ENCODE peak calls at places on chromosomes 2 and 18, in four cellular contexts. O is K562, B is GM12878, V is HepG2. I is an unnamed sample.

GRCh38 chr2:188984126-188984525 is 10.0 kb downstream of the COL3A1 start:
- DNase-seq in O (no peak), V (no peak), B (no peak), I (no peak)

GRCh38 chr2:17303054-17303453 is 215.2 kb downstream of the RAD51AP2 start:
- DNase-seq in O (no peak), B (no peak), V (no peak), I (no peak)

GRCh38 chr2:231191896-231192872 is 6.2 kb upstream of the ARMC9 start:
- DNase-seq in V (peak; percentile 70), O (peak; percentile 31), B (no peak), I (peak; percentile 80)

GRCh38 chr2:46134531-46135229 is 162.5 kb upstream of the EPAS1 start:
- DNase-seq in V (no peak), O (peak; percentile 15), B (no peak), I (no peak)

GRCh38 chr2:238167761-238168160 is 9.0 kb downstream of the ERFE start:
- DNase-seq in O (peak; percentile 32), B (no peak), V (no peak), I (no peak)

GRCh38 chr2:112665113-112665780 is 19.5 kb downstream of the SLC20A1 start:
- DNase-seq in O (no peak), B (no peak), V (no peak), I (no peak)

GRCh38 chr2:120419073-120419472 is 73.1 kb downstream of the INHBB start:
- DNase-seq in B (no peak), O (no peak), V (no peak), I (no peak)

GRCh38 chr2:145569108-145569507 is 1049.2 kb upstream of the ZEB2 start:
- DNase-seq in V (no peak), O (no peak), B (no peak), I (no peak)

GRCh38 chr18:77705301-77705700 is 455.7 kb downstream of the GALR1 start:
- DNase-seq in V (no peak), B (no peak), O (no peak), I (no peak)

GRCh38 chr2:230231251-230231650 is 5.7 kb downstream of the SP140 start:
- DNase-seq in V (no peak), O (no peak), B (no peak), I (no peak)

GRCh38 chr2:150610670-150611279 is 123.3 kb upstream of the RND3 start:
- DNase-seq in V (peak; percentile 19), B (no peak), O (peak; percentile 46), I (peak; percentile 51)

GRCh38 chr2:64440831-64441230 is 13.1 kb upstream of the LGALSL start:
- DNase-seq in O (no peak), V (no peak), B (no peak), I (no peak)

GRCh38 chr18:73646196-73646595 is 501.4 kb downstream of the FBXO15 start:
- DNase-seq in V (no peak), O (no peak), B (no peak), I (no peak)

GRCh38 chr2:172072279-172072678 is 13.0 kb upstream of the DLX1 start:
- DNase-seq in O (no peak), B (no peak), V (no peak), I (no peak)

GRCh38 chr2:43184339-43184895 is 42.0 kb downstream of the ZFP36L2 start:
- DNase-seq in O (peak; percentile 74), B (no peak), V (peak; percentile 94), I (no peak)

GRCh38 chr2:27485496-27485895 is 4.0 kb downstream of the IFT172 start:
- DNase-seq in V (no peak), O (no peak), B (no peak), I (no peak)

GRCh38 chr2:236088368-236089057 is 79.7 kb downstream of the GBX2 start:
- DNase-seq in B (no peak), V (peak; percentile 31), O (no peak), I (no peak)

GRCh38 chr18:51009071-51009470 is 20.9 kb upstream of the SMAD4 start:
- DNase-seq in O (no peak), B (no peak), V (no peak), I (no peak)

GRCh38 chr18:47881752-47882455 is 48.6 kb downstream of the SMAD2 start:
- DNase-seq in V (peak; percentile 66), O (no peak), B (no peak), I (no peak)

DNA sequence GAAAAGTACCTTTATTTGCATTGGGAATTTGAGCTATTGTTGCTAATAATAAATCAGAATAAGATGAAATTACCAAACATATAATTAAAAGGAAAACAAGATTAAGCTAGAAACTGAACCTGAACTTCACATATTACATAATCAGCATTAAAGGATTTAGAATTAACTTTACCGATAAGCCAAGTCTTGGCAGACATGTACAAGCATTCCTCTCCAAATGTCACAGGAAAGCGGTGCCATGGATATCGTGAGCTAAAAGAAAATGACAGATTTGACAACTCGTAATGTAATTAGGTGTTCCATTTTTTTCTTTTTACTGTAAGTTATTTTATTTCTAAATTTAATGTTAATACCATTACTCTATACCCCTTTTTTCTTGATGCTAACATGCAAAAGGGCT is 55.1 kb upstream of the CD302 start:
- DNase-seq in O (no peak), V (no peak), B (no peak), I (no peak)
- TF ChIP-seq FOXK2 in O (no peak), V (no peak), B (no peak), I (no peak)

GRCh38 chr2:217371681-217372297 is 511.9 kb upstream of the TNP1 start:
- DNase-seq in B (no peak), V (peak; percentile 22), O (no peak), I (no peak)

GRCh38 chr2:217372794-217373193 is 512.9 kb upstream of the TNP1 start:
- DNase-seq in B (no peak), V (no peak), O (no peak), I (no peak)

GRCh38 chr2:217367464-217367863 is 507.6 kb upstream of the TNP1 start:
- DNase-seq in B (no peak), O (no peak), V (no peak), I (no peak)

GRCh38 chr2:217366996-217367395 is 507.1 kb upstream of the TNP1 start:
- DNase-seq in B (no peak), V (no peak), O (no peak), I (no peak)

DNA sequence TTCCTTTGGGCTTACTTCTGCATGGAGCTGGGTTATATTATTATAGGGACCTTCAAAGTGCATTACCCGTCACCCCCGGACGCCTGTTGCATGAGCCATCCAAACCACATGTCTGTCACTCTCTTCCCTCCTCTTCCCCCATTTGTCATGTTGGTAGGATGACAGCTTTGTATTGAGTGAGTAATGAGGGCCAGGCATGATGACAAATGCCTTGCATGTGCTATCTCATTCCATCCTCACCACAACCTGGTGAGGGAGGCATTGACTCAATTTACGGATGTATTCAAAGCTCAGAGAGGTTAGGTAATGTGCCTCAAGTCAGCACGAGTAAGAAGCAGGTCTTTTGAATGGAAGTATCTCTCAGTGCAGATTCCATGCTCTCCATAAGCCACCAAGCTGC is 510.5 kb upstream of the TNP1 start:
- DNase-seq in O (no peak), V (peak; percentile 21), B (no peak), I (no peak)
- TF ChIP-seq FOXK2 in O (no peak), V (no peak), B (no peak), I (no peak)

DNA sequence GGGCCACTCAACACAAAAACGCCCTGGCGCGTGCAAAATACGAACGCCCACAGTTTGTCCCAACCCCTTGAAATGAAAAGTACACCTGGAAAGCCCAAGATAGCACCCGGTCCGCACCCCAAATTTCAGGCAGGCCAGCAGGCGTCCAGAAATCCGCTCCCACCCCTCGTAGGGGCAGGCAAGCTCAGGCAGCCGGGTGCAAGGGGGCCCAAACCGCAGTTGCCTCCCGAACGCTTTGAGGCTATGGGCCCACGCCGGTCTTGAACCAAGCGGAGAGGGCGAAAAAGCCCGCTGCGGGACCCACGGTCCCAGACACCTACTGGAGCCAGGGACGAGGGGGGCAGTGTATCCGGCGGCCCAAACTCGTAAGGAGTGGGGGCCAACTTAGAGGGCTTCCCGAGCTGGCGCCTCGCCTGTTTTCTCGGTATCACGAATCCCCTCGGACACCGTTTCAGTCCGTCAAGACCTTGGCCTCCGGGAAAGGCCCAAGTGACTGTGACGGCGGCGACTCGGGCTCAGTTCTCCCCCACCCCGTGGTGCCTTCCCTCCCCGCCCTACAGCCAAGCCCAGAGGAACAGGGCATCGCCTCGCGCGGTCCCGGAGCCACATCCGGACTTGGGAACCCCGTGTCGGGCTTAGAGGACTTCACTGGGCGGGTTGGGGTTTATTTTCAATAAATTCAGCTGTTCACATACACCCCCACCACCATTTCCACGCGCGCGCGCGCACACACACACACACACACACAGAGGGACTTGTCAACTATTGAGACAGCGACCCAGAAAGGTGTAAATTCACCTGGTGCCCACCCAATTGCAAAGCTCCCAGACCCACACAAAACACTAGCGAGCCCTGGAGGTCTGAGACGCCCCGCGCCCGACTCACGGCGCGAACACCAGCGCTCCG is 6.2 kb upstream of the SATB2 start:
- DNase-seq in V (no peak), O (no peak), B (no peak), I (no peak)
- TF ChIP-seq FOXK2 in V (no peak), O (no peak), B (no peak), I (no peak)

GRCh38 chr2:37692731-37693130 is 21.3 kb upstream of the CDC42EP3 start:
- DNase-seq in V (no peak), B (no peak), O (no peak), I (no peak)
- TF ChIP-seq FOXK2 in V (no peak), B (no peak), O (no peak), I (no peak)

DNA sequence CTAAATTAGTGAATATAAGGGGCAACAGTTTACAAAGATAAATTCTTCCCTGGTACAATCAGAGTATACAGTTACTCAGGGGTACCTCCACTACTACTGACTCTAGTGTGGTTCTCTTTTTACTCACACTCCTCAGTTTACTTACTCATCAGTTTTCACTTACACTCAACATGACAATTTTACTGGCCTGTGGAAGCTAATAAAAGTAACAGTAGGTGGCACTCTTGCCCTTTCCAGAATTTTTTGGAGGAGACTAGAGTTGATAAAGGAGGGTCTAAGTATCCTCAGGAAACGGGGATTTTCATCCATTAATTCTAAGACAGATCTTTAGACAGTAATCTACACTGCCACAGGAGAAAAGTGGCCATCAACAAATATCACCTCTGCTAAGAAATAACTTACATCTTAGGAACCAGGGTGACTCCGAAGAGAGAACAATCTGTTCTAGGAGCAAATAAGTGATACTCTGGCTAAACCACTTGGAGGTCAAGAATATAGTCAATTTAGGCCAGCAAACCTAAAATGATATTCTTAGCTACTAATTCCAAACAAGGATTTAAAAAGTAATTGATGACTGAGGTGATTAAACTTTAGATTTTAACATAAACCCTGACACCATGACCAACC is 61.3 kb downstream of the ATL2 start:
- DNase-seq in V (peak; percentile 68), B (peak; percentile 11), O (peak; percentile 31), I (peak; percentile 27)
- TF ChIP-seq FOXK2 in V (no peak), B (no peak), O (no peak), I (no peak)